ENCODE peak calls at places on chromosomes 6 and 20, in four cellular contexts. Z, X, L and W are unnamed samples.
A peak's percentile ranks its signal among the peaks of the same experiment; 100 is the strongest.

GRCh38 chr6:43707269-43707668 is 19.7 kb upstream of the MRPS18A start:
- DNase-seq in X (no peak), L (no peak), Z (no peak), W (no peak)

GRCh38 chr6:135018961-135019360 is 35.7 kb downstream of the HBS1L start:
- DNase-seq in Z (no peak), L (no peak), X (no peak), W (no peak)

GRCh38 chr6:20168668-20169633 is 43.3 kb downstream of the MBOAT1 start:
- DNase-seq in L (no peak), Z (no peak), X (peak; percentile 78), W (no peak)

GRCh38 chr6:29725981-29726380 is 2.7 kb downstream of the HLA-F start:
- DNase-seq in L (no peak), Z (no peak), X (no peak), W (no peak)

GRCh38 chr6:13952101-13952500 is 27.3 kb downstream of the RNF182 start:
- DNase-seq in L (no peak), Z (no peak), X (no peak), W (no peak)

GRCh38 chr20:63360850-63361497 is at the start of gene CHRNA4:
- DNase-seq in X (no peak), L (no peak), Z (no peak), W (no peak)

GRCh38 chr6:96899019-96899418 is 1.3 kb upstream of the NDUFAF4 start:
- DNase-seq in X (no peak), L (peak; percentile 25), Z (no peak), W (no peak)

GRCh38 chr6:93819189-93819588 is 399.8 kb upstream of the EPHA7 start:
- DNase-seq in L (no peak), Z (no peak), X (no peak), W (no peak)

GRCh38 chr6:111838749-111839484 is 34.3 kb downstream of the FYN start:
- DNase-seq in X (no peak), L (no peak), Z (no peak), W (no peak)

GRCh38 chr6:111834356-111834755 is 38.9 kb downstream of the FYN start:
- DNase-seq in L (no peak), Z (no peak), X (no peak), W (no peak)

GRCh38 chr6:111835807-111836206 is 37.4 kb downstream of the FYN start:
- DNase-seq in Z (no peak), L (no peak), X (no peak), W (no peak)

GRCh38 chr6:111837641-111838500 is 35.4 kb downstream of the FYN start:
- DNase-seq in Z (no peak), X (no peak), L (no peak), W (no peak)

GRCh38 chr6:111837007-111837406 is 36.2 kb downstream of the FYN start:
- DNase-seq in L (no peak), Z (no peak), X (no peak), W (no peak)
- H3K4me1 ChIP-seq in L (peaks cover 20% of the 10 kb centered on the region), Z (no peaks in the 10 kb centered on the region), X (no peaks in the 10 kb centered on the region), W (peaks cover 22% of the 10 kb centered on the region)

DNA sequence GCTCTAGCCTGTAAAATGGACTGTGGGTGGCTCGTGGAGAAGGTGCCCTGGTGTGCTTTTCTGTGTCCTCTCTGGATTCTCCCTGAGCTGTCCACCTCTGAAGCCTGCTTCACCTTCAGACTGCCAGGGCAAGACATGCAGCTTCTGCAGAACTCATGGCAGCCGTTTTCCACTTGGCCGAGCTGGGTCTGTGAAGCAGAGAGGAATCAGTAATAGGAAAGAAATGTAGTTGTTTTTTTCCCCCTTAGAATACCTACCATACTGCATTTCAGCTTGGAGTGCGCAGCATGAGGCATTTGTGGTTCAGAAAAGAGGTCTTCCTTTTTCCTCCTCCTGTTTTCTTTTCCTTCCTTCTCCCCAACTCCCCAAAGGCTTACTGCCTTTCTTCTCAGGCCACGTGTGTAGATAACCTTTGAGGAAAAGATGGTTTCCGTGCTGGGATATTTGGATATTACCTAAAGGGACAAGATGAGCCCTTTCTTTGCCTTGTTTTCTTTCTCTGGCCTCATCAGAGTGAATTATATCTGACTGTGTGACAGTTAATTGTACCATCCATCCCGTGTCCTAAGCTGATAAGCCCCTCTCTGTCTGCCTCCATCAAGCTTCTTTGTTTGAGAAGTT is 39.4 kb downstream of the RREB1 start:
- DNase-seq in X (no peak), L (no peak), Z (no peak), W (no peak)
- H3K4me1 ChIP-seq in X (peaks cover 98% of the 10 kb centered on the region), L (peaks cover 75% of the 10 kb centered on the region), Z (peaks cover 8% of the 10 kb centered on the region), W (peaks cover 74% of the 10 kb centered on the region)

GRCh38 chr6:25958700-25959162 is 3.9 kb upstream of the TRIM38 start:
- DNase-seq in Z (no peak), X (no peak), L (no peak), W (no peak)

GRCh38 chr6:25959890-25960531 is 2.6 kb upstream of the TRIM38 start:
- DNase-seq in L (no peak), X (no peak), Z (no peak), W (no peak)

GRCh38 chr6:25962368-25963127 is at the start of gene TRIM38:
- DNase-seq in L (peak; percentile 91), X (peak; percentile 81), Z (no peak), W (no peak)

GRCh38 chr6:25961619-25962367 is 809 bp upstream of the TRIM38 start:
- DNase-seq in X (no peak), Z (no peak), L (no peak), W (no peak)

GRCh38 chr6:25960689-25961088 is 1.9 kb upstream of the TRIM38 start:
- DNase-seq in X (no peak), Z (no peak), L (no peak), W (no peak)
- H3K4me1 ChIP-seq in X (peaks cover 21% of the 10 kb centered on the region), Z (no peaks in the 10 kb centered on the region), L (peaks cover 37% of the 10 kb centered on the region), W (peaks cover 32% of the 10 kb centered on the region)

GRCh38 chr20:49412953-49413352 is 69.5 kb downstream of the KCNB1 start:
- DNase-seq in L (no peak), Z (no peak), X (no peak), W (no peak)

GRCh38 chr20:49415005-49415663 is 67.3 kb downstream of the KCNB1 start:
- DNase-seq in Z (no peak), L (no peak), X (no peak), W (no peak)

GRCh38 chr20:49413677-49414076 is 68.8 kb downstream of the KCNB1 start:
- DNase-seq in Z (no peak), L (no peak), X (no peak), W (no peak)

GRCh38 chr20:49418156-49418555 is 64.3 kb downstream of the KCNB1 start:
- DNase-seq in Z (no peak), L (no peak), X (no peak), W (no peak)

DNA sequence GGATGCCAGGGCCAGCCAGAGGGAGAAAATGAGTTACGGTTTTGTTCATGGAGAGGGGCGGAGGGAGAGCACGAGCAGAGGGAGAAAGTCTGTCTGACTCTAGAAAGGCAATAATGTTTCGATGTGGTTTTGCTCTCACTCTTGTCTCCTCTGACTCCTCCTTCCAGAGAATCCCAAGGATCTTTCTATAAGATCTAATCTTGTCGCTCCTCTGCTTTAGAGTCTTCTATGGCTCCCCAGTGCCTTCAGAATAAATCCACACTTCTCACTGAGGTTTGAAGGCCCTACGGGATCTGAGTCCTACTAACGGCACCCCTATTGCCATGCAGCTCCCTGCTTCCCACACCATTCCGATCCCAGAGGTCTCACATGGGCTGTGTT is 66.8 kb downstream of the KCNB1 start:
- DNase-seq in L (no peak), X (no peak), Z (no peak), W (no peak)
- H3K4me1 ChIP-seq in L (no peaks in the 10 kb centered on the region), X (no peaks in the 10 kb centered on the region), Z (peaks cover 2% of the 10 kb centered on the region), W (no peaks in the 10 kb centered on the region)